ENCODE peak calls at places on chromosome 11, in eight cellular contexts. One of them, this sample, is unnamed.

GRCh38 chr11:76233936-76234703 is 27.8 kb upstream of the WNT11 start:
- DNase-seq in cerebellum: peak
- DNase-seq in left ventricle myocardium inferior: peak
- DNase-seq in HT-29: peak
- DNase-seq in PC-9: peak
- DNase-seq in cardiac fibroblast: peak
- DNase-seq in esophagus squamous epithelium: no peak
- DNase-seq in choroid plexus epithelial cell: peak
- DNase-seq in this sample: peak

GRCh38 chr11:56396047-56396446 is 16.4 kb upstream of the OR5AL1 start:
- DNase-seq in cerebellum: no peak
- DNase-seq in left ventricle myocardium inferior: no peak
- DNase-seq in HT-29: peak
- DNase-seq in PC-9: no peak
- DNase-seq in cardiac fibroblast: no peak
- DNase-seq in esophagus squamous epithelium: no peak
- DNase-seq in choroid plexus epithelial cell: no peak
- DNase-seq in this sample: no peak

GRCh38 chr11:133311230-133311629 is 221.1 kb downstream of the OPCML start:
- DNase-seq in cerebellum: no peak
- DNase-seq in left ventricle myocardium inferior: no peak
- DNase-seq in HT-29: no peak
- DNase-seq in PC-9: no peak
- DNase-seq in cardiac fibroblast: no peak
- DNase-seq in esophagus squamous epithelium: no peak
- DNase-seq in choroid plexus epithelial cell: no peak
- DNase-seq in this sample: no peak

GRCh38 chr11:65315204-65315865 is 669 bp downstream of the CDC42EP2 start:
- DNase-seq in cerebellum: peak
- DNase-seq in left ventricle myocardium inferior: peak
- DNase-seq in HT-29: peak
- DNase-seq in PC-9: peak
- DNase-seq in cardiac fibroblast: peak
- DNase-seq in esophagus squamous epithelium: no peak
- DNase-seq in choroid plexus epithelial cell: peak
- DNase-seq in this sample: peak

GRCh38 chr11:30984442-30984816 is 385.1 kb downstream of the DCDC1 start:
- DNase-seq in cerebellum: no peak
- DNase-seq in left ventricle myocardium inferior: no peak
- DNase-seq in HT-29: no peak
- DNase-seq in PC-9: no peak
- DNase-seq in cardiac fibroblast: peak
- DNase-seq in esophagus squamous epithelium: no peak
- DNase-seq in choroid plexus epithelial cell: peak
- DNase-seq in this sample: no peak

GRCh38 chr11:28350216-28350615 is 242.0 kb downstream of the METTL15 start:
- DNase-seq in cerebellum: no peak
- DNase-seq in left ventricle myocardium inferior: no peak
- DNase-seq in HT-29: no peak
- DNase-seq in PC-9: no peak
- DNase-seq in cardiac fibroblast: no peak
- DNase-seq in esophagus squamous epithelium: no peak
- DNase-seq in choroid plexus epithelial cell: no peak
- DNase-seq in this sample: no peak

GRCh38 chr11:29328961-29329441 is 687.8 kb downstream of the KCNA4 start:
- DNase-seq in cerebellum: peak
- DNase-seq in left ventricle myocardium inferior: no peak
- DNase-seq in HT-29: peak
- DNase-seq in PC-9: peak
- DNase-seq in cardiac fibroblast: peak
- DNase-seq in esophagus squamous epithelium: no peak
- DNase-seq in choroid plexus epithelial cell: peak
- DNase-seq in this sample: peak

GRCh38 chr11:69656536-69657455 is 15.8 kb downstream of the CCND1 start:
- DNase-seq in cerebellum: no peak
- DNase-seq in left ventricle myocardium inferior: no peak
- DNase-seq in HT-29: no peak
- DNase-seq in PC-9: no peak
- DNase-seq in cardiac fibroblast: no peak
- DNase-seq in esophagus squamous epithelium: no peak
- DNase-seq in choroid plexus epithelial cell: no peak
- DNase-seq in this sample: no peak

GRCh38 chr11:122922893-122923292 is 40.3 kb downstream of the JHY start:
- DNase-seq in cerebellum: no peak
- DNase-seq in left ventricle myocardium inferior: no peak
- DNase-seq in HT-29: no peak
- DNase-seq in PC-9: no peak
- DNase-seq in cardiac fibroblast: no peak
- DNase-seq in esophagus squamous epithelium: no peak
- DNase-seq in choroid plexus epithelial cell: no peak
- DNase-seq in this sample: no peak

GRCh38 chr11:69367211-69367964 is 73.4 kb downstream of the MYEOV start:
- DNase-seq in cerebellum: no peak
- DNase-seq in left ventricle myocardium inferior: no peak
- DNase-seq in HT-29: no peak
- DNase-seq in PC-9: no peak
- DNase-seq in cardiac fibroblast: no peak
- DNase-seq in esophagus squamous epithelium: no peak
- DNase-seq in choroid plexus epithelial cell: no peak
- DNase-seq in this sample: no peak

GRCh38 chr11:57321996-57322880 is 2.5 kb downstream of the TNKS1BP1 start:
- DNase-seq in cerebellum: peak
- DNase-seq in left ventricle myocardium inferior: peak
- DNase-seq in HT-29: peak
- DNase-seq in PC-9: peak
- DNase-seq in cardiac fibroblast: peak
- DNase-seq in esophagus squamous epithelium: peak
- DNase-seq in choroid plexus epithelial cell: peak
- DNase-seq in this sample: peak

GRCh38 chr11:10809373-10810199 is 860 bp upstream of the EIF4G2 start:
- DNase-seq in cerebellum: peak
- DNase-seq in left ventricle myocardium inferior: no peak
- DNase-seq in HT-29: peak
- DNase-seq in PC-9: no peak
- DNase-seq in cardiac fibroblast: peak
- DNase-seq in esophagus squamous epithelium: no peak
- DNase-seq in choroid plexus epithelial cell: peak
- DNase-seq in this sample: peak

GRCh38 chr11:85673422-85673821 is 8.5 kb upstream of the CREBZF start:
- DNase-seq in cerebellum: no peak
- DNase-seq in left ventricle myocardium inferior: no peak
- DNase-seq in HT-29: no peak
- DNase-seq in PC-9: no peak
- DNase-seq in cardiac fibroblast: no peak
- DNase-seq in esophagus squamous epithelium: no peak
- DNase-seq in choroid plexus epithelial cell: no peak
- DNase-seq in this sample: no peak

GRCh38 chr11:104665631-104666030 is 232.6 kb downstream of the CASP12 start:
- DNase-seq in cerebellum: no peak
- DNase-seq in left ventricle myocardium inferior: no peak
- DNase-seq in HT-29: no peak
- DNase-seq in PC-9: no peak
- DNase-seq in cardiac fibroblast: peak
- DNase-seq in esophagus squamous epithelium: no peak
- DNase-seq in choroid plexus epithelial cell: peak
- DNase-seq in this sample: no peak

GRCh38 chr11:77596626-77597025 is 6.9 kb downstream of the AQP11 start:
- DNase-seq in cerebellum: no peak
- DNase-seq in left ventricle myocardium inferior: no peak
- DNase-seq in HT-29: no peak
- DNase-seq in PC-9: no peak
- DNase-seq in cardiac fibroblast: peak
- DNase-seq in esophagus squamous epithelium: no peak
- DNase-seq in choroid plexus epithelial cell: peak
- DNase-seq in this sample: no peak

GRCh38 chr11:36313073-36313472 is 17.0 kb downstream of the PRR5L start:
- DNase-seq in cerebellum: no peak
- DNase-seq in left ventricle myocardium inferior: no peak
- DNase-seq in HT-29: no peak
- DNase-seq in PC-9: no peak
- DNase-seq in cardiac fibroblast: no peak
- DNase-seq in esophagus squamous epithelium: no peak
- DNase-seq in choroid plexus epithelial cell: no peak
- DNase-seq in this sample: no peak

GRCh38 chr11:69819541-69820070 is 390 bp upstream of the FGF3 start:
- DNase-seq in cerebellum: peak
- DNase-seq in left ventricle myocardium inferior: no peak
- DNase-seq in HT-29: no peak
- DNase-seq in PC-9: no peak
- DNase-seq in cardiac fibroblast: no peak
- DNase-seq in esophagus squamous epithelium: no peak
- DNase-seq in choroid plexus epithelial cell: no peak
- DNase-seq in this sample: peak

GRCh38 chr11:112352907-112353306 is 92.2 kb upstream of the PLET1 start:
- DNase-seq in cerebellum: no peak
- DNase-seq in left ventricle myocardium inferior: no peak
- DNase-seq in HT-29: no peak
- DNase-seq in PC-9: no peak
- DNase-seq in cardiac fibroblast: no peak
- DNase-seq in esophagus squamous epithelium: no peak
- DNase-seq in choroid plexus epithelial cell: no peak
- DNase-seq in this sample: no peak

GRCh38 chr11:128686745-128687177 is 7.1 kb upstream of the FLI1 start:
- DNase-seq in cerebellum: no peak
- DNase-seq in left ventricle myocardium inferior: peak
- DNase-seq in HT-29: no peak
- DNase-seq in PC-9: no peak
- DNase-seq in cardiac fibroblast: peak
- DNase-seq in esophagus squamous epithelium: no peak
- DNase-seq in choroid plexus epithelial cell: peak
- DNase-seq in this sample: no peak

GRCh38 chr11:93652161-93652597 is 9.3 kb upstream of the CEP295 start:
- DNase-seq in cerebellum: peak
- DNase-seq in left ventricle myocardium inferior: no peak
- DNase-seq in HT-29: peak
- DNase-seq in PC-9: peak
- DNase-seq in cardiac fibroblast: peak
- DNase-seq in esophagus squamous epithelium: no peak
- DNase-seq in choroid plexus epithelial cell: peak
- DNase-seq in this sample: peak

GRCh38 chr11:105432241-105432995 is 177.5 kb upstream of the GRIA4 start:
- DNase-seq in cerebellum: no peak
- DNase-seq in left ventricle myocardium inferior: no peak
- DNase-seq in HT-29: no peak
- DNase-seq in PC-9: no peak
- DNase-seq in cardiac fibroblast: no peak
- DNase-seq in esophagus squamous epithelium: no peak
- DNase-seq in choroid plexus epithelial cell: no peak
- DNase-seq in this sample: no peak

GRCh38 chr11:57406337-57406904 is 16.0 kb upstream of the PRG2 start:
- DNase-seq in cerebellum: no peak
- DNase-seq in left ventricle myocardium inferior: peak
- DNase-seq in HT-29: no peak
- DNase-seq in PC-9: no peak
- DNase-seq in cardiac fibroblast: peak
- DNase-seq in esophagus squamous epithelium: no peak
- DNase-seq in choroid plexus epithelial cell: no peak
- DNase-seq in this sample: no peak

GRCh38 chr11:10032991-10033390 is 261.0 kb downstream of the SBF2 start:
- DNase-seq in cerebellum: no peak
- DNase-seq in left ventricle myocardium inferior: no peak
- DNase-seq in HT-29: no peak
- DNase-seq in PC-9: no peak
- DNase-seq in cardiac fibroblast: peak
- DNase-seq in esophagus squamous epithelium: no peak
- DNase-seq in choroid plexus epithelial cell: no peak
- DNase-seq in this sample: no peak

GRCh38 chr11:120893431-120894206 is 130.3 kb upstream of the TBCEL start:
- DNase-seq in cerebellum: no peak
- DNase-seq in left ventricle myocardium inferior: no peak
- DNase-seq in HT-29: no peak
- DNase-seq in PC-9: no peak
- DNase-seq in cardiac fibroblast: no peak
- DNase-seq in esophagus squamous epithelium: no peak
- DNase-seq in choroid plexus epithelial cell: no peak
- DNase-seq in this sample: no peak

GRCh38 chr11:47377571-47378010 is 756 bp downstream of the SPI1 start:
- DNase-seq in cerebellum: no peak
- DNase-seq in left ventricle myocardium inferior: no peak
- DNase-seq in HT-29: no peak
- DNase-seq in PC-9: no peak
- DNase-seq in cardiac fibroblast: no peak
- DNase-seq in esophagus squamous epithelium: no peak
- DNase-seq in choroid plexus epithelial cell: no peak
- DNase-seq in this sample: no peak

GRCh38 chr11:134950692-134951304 is 538.8 kb upstream of the B3GAT1 start:
- DNase-seq in cerebellum: no peak
- DNase-seq in left ventricle myocardium inferior: no peak
- DNase-seq in HT-29: no peak
- DNase-seq in PC-9: no peak
- DNase-seq in cardiac fibroblast: peak
- DNase-seq in esophagus squamous epithelium: no peak
- DNase-seq in choroid plexus epithelial cell: peak
- DNase-seq in this sample: no peak

GRCh38 chr11:103749158-103749557 is 287.3 kb upstream of the DDI1 start:
- DNase-seq in cerebellum: no peak
- DNase-seq in left ventricle myocardium inferior: no peak
- DNase-seq in HT-29: no peak
- DNase-seq in PC-9: no peak
- DNase-seq in cardiac fibroblast: no peak
- DNase-seq in esophagus squamous epithelium: no peak
- DNase-seq in choroid plexus epithelial cell: no peak
- DNase-seq in this sample: no peak

GRCh38 chr11:90288207-90288821 is 65.5 kb upstream of the CHORDC1 start:
- DNase-seq in cerebellum: peak
- DNase-seq in left ventricle myocardium inferior: no peak
- DNase-seq in HT-29: peak
- DNase-seq in PC-9: no peak
- DNase-seq in cardiac fibroblast: peak
- DNase-seq in esophagus squamous epithelium: no peak
- DNase-seq in choroid plexus epithelial cell: peak
- DNase-seq in this sample: peak

GRCh38 chr11:69474736-69475135 is 6.7 kb upstream of the LINC01488 start:
- DNase-seq in cerebellum: no peak
- DNase-seq in left ventricle myocardium inferior: no peak
- DNase-seq in HT-29: no peak
- DNase-seq in PC-9: no peak
- DNase-seq in cardiac fibroblast: no peak
- DNase-seq in esophagus squamous epithelium: no peak
- DNase-seq in choroid plexus epithelial cell: no peak
- DNase-seq in this sample: no peak

GRCh38 chr11:133950874-133951483 is 5.8 kb downstream of the IGSF9B start:
- DNase-seq in cerebellum: no peak
- DNase-seq in left ventricle myocardium inferior: peak
- DNase-seq in HT-29: no peak
- DNase-seq in PC-9: no peak
- DNase-seq in cardiac fibroblast: no peak
- DNase-seq in esophagus squamous epithelium: no peak
- DNase-seq in choroid plexus epithelial cell: no peak
- DNase-seq in this sample: peak

This sample was measured in G401.